ENCODE peak calls at places on chromosome 18, in four cellular contexts. Y, G, X and D are unnamed samples.

GRCh38 chr18:8238507-8238906 is 370.7 kb upstream of the RAB12 start:
- DNase-seq in Y (no peak), G (peak), X (no peak), D (no peak)

GRCh38 chr18:76988015-76988826 is 144.4 kb downstream of the MBP start:
- DNase-seq in Y (no peak), G (no peak), X (no peak), D (no peak)

GRCh38 chr18:43312891-43313290 is 35.6 kb upstream of the SYT4 start:
- DNase-seq in Y (no peak), G (no peak), X (no peak), D (no peak)

GRCh38 chr18:55753643-55754255 is 165.8 kb upstream of the TCF4 start:
- DNase-seq in Y (no peak), G (no peak), X (no peak), D (no peak)

GRCh38 chr18:56641714-56642331 is 3.4 kb upstream of the TXNL1 start:
- DNase-seq in Y (no peak), G (peak), X (no peak), D (no peak)

GRCh38 chr18:78538669-78539440 is 440.8 kb upstream of the SALL3 start:
- DNase-seq in Y (no peak), G (no peak), X (no peak), D (no peak)

GRCh38 chr18:10114727-10115463 is 201.1 kb downstream of the VAPA start:
- DNase-seq in Y (no peak), G (no peak), X (no peak), D (no peak)

GRCh38 chr18:48942554-48943261 is 8.1 kb downstream of the SMAD7 start:
- DNase-seq in Y (no peak), G (peak), X (no peak), D (no peak)

GRCh38 chr18:10285283-10285640 is 169.2 kb upstream of the APCDD1 start:
- DNase-seq in Y (no peak), G (no peak), X (peak), D (no peak)

GRCh38 chr18:2441544-2441943 is 129.8 kb downstream of the METTL4 start:
- DNase-seq in Y (no peak), G (no peak), X (no peak), D (no peak)

GRCh38 chr18:30999186-30999585 is 43.4 kb downstream of the DSC3 start:
- DNase-seq in Y (no peak), G (no peak), X (no peak), D (no peak)

GRCh38 chr18:62523631-62524442 is 1.0 kb downstream of the ZCCHC2 start:
- DNase-seq in Y (peak), G (no peak), X (no peak), D (peak)

GRCh38 chr18:37409870-37410269 is 155.7 kb downstream of the CELF4 start:
- DNase-seq in Y (no peak), G (no peak), X (no peak), D (peak)

GRCh38 chr18:57806891-57807280 is 3.8 kb upstream of the ATP8B1 start:
- DNase-seq in Y (no peak), G (no peak), X (no peak), D (no peak)

GRCh38 chr18:14026199-14026598 is 106.0 kb downstream of the ZNF519 start:
- DNase-seq in Y (no peak), G (no peak), X (no peak), D (no peak)

GRCh38 chr18:67590571-67591141 is 74.1 kb upstream of the DSEL start:
- DNase-seq in Y (no peak), G (no peak), X (no peak), D (no peak)

GRCh38 chr18:74524097-74524496 is 10.2 kb upstream of the CNDP1 start:
- DNase-seq in Y (no peak), G (no peak), X (no peak), D (no peak)

GRCh38 chr18:35283923-35284794 is 5.9 kb downstream of the ZSCAN30 start:
- DNase-seq in Y (peak), G (no peak), X (no peak), D (no peak)

GRCh38 chr18:56739731-56740130 is 88.6 kb downstream of the WDR7 start:
- DNase-seq in Y (no peak), G (no peak), X (no peak), D (no peak)

GRCh38 chr18:59606193-59607175 is 90.7 kb downstream of the CCBE1 start:
- DNase-seq in Y (no peak), G (no peak), X (no peak), D (no peak)

GRCh38 chr18:59051470-59052165 is 88.1 kb upstream of the SEC11C start:
- DNase-seq in Y (no peak), G (no peak), X (no peak), D (no peak)

GRCh38 chr18:32321826-32322225 is 132.0 kb downstream of the MEP1B start:
- DNase-seq in Y (no peak), G (no peak), X (no peak), D (no peak)

GRCh38 chr18:79506191-79507075 is 110.7 kb downstream of the NFATC1 start:
- DNase-seq in Y (no peak), G (no peak), X (no peak), D (no peak)

GRCh38 chr18:65938592-65939372 is 188.0 kb downstream of the CDH7 start:
- DNase-seq in Y (peak), G (peak), X (peak), D (peak)

GRCh38 chr18:22563098-22563707 is 145.5 kb upstream of the CTAGE1 start:
- DNase-seq in Y (peak), G (peak), X (peak), D (no peak)

GRCh38 chr18:23281626-23282436 is 146.5 kb downstream of the CABLES1 start:
- DNase-seq in Y (no peak), G (no peak), X (no peak), D (no peak)

GRCh38 chr18:79353238-79353637 is 42.5 kb upstream of the NFATC1 start:
- DNase-seq in Y (peak), G (peak), X (no peak), D (peak)

GRCh38 chr18:8688857-8689256 is 16.5 kb upstream of the MTCL1 start:
- DNase-seq in Y (no peak), G (no peak), X (no peak), D (no peak)

GRCh38 chr18:9455718-9456511 is 19.4 kb upstream of the RALBP1 start:
- DNase-seq in Y (no peak), G (no peak), X (no peak), D (no peak)

GRCh38 chr18:8895987-8896619 is 190.7 kb downstream of the MTCL1 start:
- DNase-seq in Y (no peak), G (no peak), X (no peak), D (no peak)

GRCh38 chr18:50218432-50219197 is 23.7 kb upstream of the MYO5B start:
- DNase-seq in Y (peak), G (peak), X (peak), D (peak)
- TF ChIP-seq CBFB in Y (no peak), G (no peak), X (no peak), D (no peak)

DNA sequence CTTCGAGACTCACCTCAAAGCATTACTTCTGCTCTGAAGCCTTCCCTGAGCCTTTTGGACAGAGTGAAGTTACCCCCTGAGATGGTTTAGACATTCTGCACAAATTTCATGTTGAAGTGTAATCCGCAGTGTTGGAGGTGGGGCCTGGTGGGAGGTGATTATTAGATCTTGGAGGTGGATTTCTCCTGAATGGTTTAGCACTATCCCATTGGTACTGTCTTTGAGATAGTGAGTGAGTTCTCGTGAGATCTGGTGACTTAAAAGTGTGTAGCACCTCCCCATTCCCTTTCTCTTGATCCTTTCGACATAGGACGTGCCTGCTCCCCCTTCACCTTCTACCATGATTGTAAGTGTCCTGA is 8.8 kb downstream of the ENOSF1 start:
- DNase-seq in Y (no peak), G (no peak), X (no peak), D (no peak)
- TF ChIP-seq USF2 in Y (no peak), G (no peak), X (no peak), D (no peak)

DNA sequence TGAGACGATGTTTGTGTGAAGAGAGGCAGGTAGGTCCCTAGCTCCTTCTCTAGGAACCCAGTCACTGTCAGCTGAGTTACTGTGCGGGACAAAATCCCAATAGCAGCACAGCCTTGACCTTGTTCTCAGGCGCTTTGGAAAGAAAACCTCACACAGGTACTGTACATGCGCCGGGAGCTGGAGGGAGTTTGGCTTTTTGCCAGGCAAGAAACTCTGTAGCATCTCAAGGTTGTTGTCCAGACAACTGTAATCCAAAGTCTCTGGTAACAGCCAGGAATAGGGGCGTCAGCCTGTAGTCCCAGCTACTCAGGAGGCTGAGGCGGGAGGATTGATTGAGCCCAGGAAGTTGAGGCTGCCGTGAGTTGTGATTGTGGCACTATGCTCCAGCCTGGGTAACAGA is 68.4 kb downstream of the HRH4 start:
- DNase-seq in Y (no peak), G (no peak), X (no peak), D (no peak)
- TF ChIP-seq CBFB in Y (no peak), G (no peak), X (no peak), D (no peak)

GRCh38 chr18:45749918-45750689 is 26.1 kb downstream of the SLC14A1 start:
- DNase-seq in Y (no peak), G (no peak), X (peak), D (no peak)

GRCh38 chr18:45755936-45756335 is 32.0 kb downstream of the SLC14A1 start:
- DNase-seq in Y (no peak), G (no peak), X (no peak), D (no peak)

GRCh38 chr18:45757005-45757404 is 33.0 kb downstream of the SLC14A1 start:
- DNase-seq in Y (no peak), G (no peak), X (no peak), D (no peak)

GRCh38 chr18:45752681-45753080 is 28.7 kb downstream of the SLC14A1 start:
- DNase-seq in Y (no peak), G (no peak), X (no peak), D (no peak)

GRCh38 chr18:45753251-45753650 is 29.3 kb downstream of the SLC14A1 start:
- DNase-seq in Y (no peak), G (no peak), X (no peak), D (no peak)
- TF ChIP-seq USF2 in Y (no peak), G (no peak), X (no peak), D (no peak)

DNA sequence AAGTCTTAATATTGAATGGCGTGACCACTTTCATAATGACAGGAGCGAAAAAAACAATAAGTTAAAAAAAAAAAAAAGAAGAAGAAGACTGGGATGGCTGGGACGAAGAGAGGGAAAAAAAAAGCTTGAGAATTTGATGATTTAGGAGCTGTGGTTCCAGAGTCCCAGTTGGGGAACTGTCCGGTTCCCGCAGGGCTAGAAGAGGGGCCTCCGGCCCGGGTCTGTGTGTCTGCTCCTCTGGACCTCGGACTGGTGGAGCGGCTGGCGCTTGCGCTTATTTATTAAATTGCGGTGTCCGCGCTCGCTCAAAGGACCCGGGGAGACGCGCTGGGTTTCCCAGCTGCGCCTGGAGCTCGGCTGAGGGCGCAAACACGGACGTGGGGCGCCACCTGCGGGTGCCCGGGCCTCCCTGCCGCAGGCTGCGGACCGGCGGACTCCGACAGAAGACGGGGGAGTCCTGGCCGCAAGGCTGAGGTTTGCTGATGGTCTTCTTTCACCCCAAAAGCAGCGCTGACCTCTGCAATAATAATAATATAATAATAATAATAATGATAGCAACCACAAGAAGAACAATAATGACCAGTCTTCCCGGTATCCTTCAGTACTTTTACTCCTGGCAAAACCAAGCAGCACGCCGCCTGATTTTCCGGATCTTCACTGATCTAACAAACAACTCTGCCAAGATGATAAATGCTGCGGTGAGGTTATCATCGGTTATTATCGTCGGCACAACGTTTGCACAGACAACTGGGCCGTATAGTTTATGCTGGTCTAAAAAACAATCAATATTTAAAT is at the start of gene CBLN2:
- DNase-seq in Y (peak), G (peak), X (no peak), D (peak)
- TF ChIP-seq CBFB in Y (no peak), G (no peak), X (no peak), D (no peak)